ENCODE peak calls at places on chromosomes 11 and 22, in nine cellular contexts. J is MM.1S, K is HL-60, L is upper lobe of right lung, Y is breast epithelium, Z is GM06990, V is RWPE1, N is GM12864, W is PC-9. H is an unnamed sample.

GRCh38 chr22:47134222-47134621 is 371.8 kb downstream of the TBC1D22A start:
- DNase-seq in J (no peak), K (no peak), L (no peak), Y (no peak), Z (no peak), V (no peak), N (no peak), W (no peak), H (no peak)

GRCh38 chr11:73171762-73172161 is 29.6 kb upstream of the FCHSD2 start:
- DNase-seq in J (no peak), K (no peak), L (no peak), Y (no peak), Z (no peak), V (no peak), N (no peak), W (no peak), H (no peak)

GRCh38 chr11:87036756-87037449 is 831 bp upstream of the TMEM135 start:
- DNase-seq in J (no peak), K (no peak), L (no peak), Y (no peak), Z (no peak), V (no peak), N (no peak), W (peak), H (peak)

GRCh38 chr11:114216804-114217195 is 79.4 kb upstream of the NNMT start:
- DNase-seq in J (no peak), K (no peak), L (no peak), Y (no peak), Z (no peak), V (no peak), N (no peak), W (no peak), H (no peak)

GRCh38 chr22:38413085-38414008 is 41.7 kb downstream of the KCNJ4 start:
- DNase-seq in J (no peak), K (no peak), L (peak), Y (no peak), Z (no peak), V (no peak), N (no peak), W (peak), H (no peak)

GRCh38 chr22:46684706-46685105 is 53.3 kb downstream of the CERK start:
- DNase-seq in J (no peak), K (peak), L (no peak), Y (no peak), Z (peak), V (no peak), N (peak), W (no peak), H (peak)

GRCh38 chr22:45423524-45423923 is 10.0 kb downstream of the RIBC2 start:
- DNase-seq in J (no peak), K (no peak), L (peak), Y (no peak), Z (no peak), V (no peak), N (no peak), W (no peak), H (no peak)

GRCh38 chr11:119195680-119196079 is 10.4 kb downstream of the NHERF4 start:
- DNase-seq in J (no peak), K (no peak), L (peak), Y (no peak), Z (no peak), V (peak), N (no peak), W (peak), H (no peak)

GRCh38 chr11:113725883-113726405 is 19.8 kb upstream of the TMPRSS5 start:
- DNase-seq in J (no peak), K (no peak), L (no peak), Y (no peak), Z (no peak), V (no peak), N (no peak), W (no peak), H (no peak)

GRCh38 chr11:117178210-117179034 is at the start of gene SIDT2:
- DNase-seq in J (peak), K (peak), L (peak), Y (peak), Z (peak), V (peak), N (peak), W (peak), H (peak)

GRCh38 chr11:45158210-45158644 is 11.8 kb downstream of the PRDM11 start:
- DNase-seq in J (no peak), K (no peak), L (peak), Y (no peak), Z (no peak), V (no peak), N (no peak), W (no peak), H (no peak)

GRCh38 chr22:45885941-45886395 is 91.0 kb downstream of the WNT7B start:
- DNase-seq in J (no peak), K (no peak), L (peak), Y (no peak), Z (no peak), V (no peak), N (no peak), W (no peak), H (no peak)

GRCh38 chr22:47110817-47111443 is 348.5 kb downstream of the TBC1D22A start:
- DNase-seq in J (no peak), K (no peak), L (peak), Y (no peak), Z (no peak), V (no peak), N (no peak), W (no peak), H (no peak)

GRCh38 chr11:125114518-125114917 is 3.1 kb upstream of the TMEM218 start:
- DNase-seq in J (peak), K (no peak), L (no peak), Y (no peak), Z (no peak), V (no peak), N (no peak), W (no peak), H (no peak)

GRCh38 chr11:68037481-68038225 is 1.2 kb upstream of the TCIRG1 start:
- DNase-seq in J (no peak), K (peak), L (peak), Y (no peak), Z (no peak), V (no peak), N (no peak), W (no peak), H (no peak)

GRCh38 chr22:41380993-41381328 is 781 bp upstream of the TEF start:
- DNase-seq in J (no peak), K (no peak), L (no peak), Y (peak), Z (no peak), V (peak), N (no peak), W (peak), H (no peak)

GRCh38 chr11:33063326-33063775 is 24.0 kb downstream of the TCP11L1 start:
- DNase-seq in J (no peak), K (peak), L (no peak), Y (no peak), Z (peak), V (no peak), N (no peak), W (no peak), H (peak)

GRCh38 chr11:128260398-128260797 is 327.0 kb downstream of the ETS1 start:
- DNase-seq in J (no peak), K (no peak), L (no peak), Y (no peak), Z (no peak), V (no peak), N (no peak), W (no peak), H (no peak)

GRCh38 chr11:120131941-120132644 is 5.8 kb downstream of the TRIM29 start:
- DNase-seq in J (no peak), K (no peak), L (peak), Y (peak), Z (no peak), V (peak), N (no peak), W (no peak), H (no peak)

GRCh38 chr11:92397356-92397755 is 172.7 kb downstream of the FAT3 start:
- DNase-seq in J (no peak), K (no peak), L (no peak), Y (no peak), Z (no peak), V (no peak), N (no peak), W (no peak), H (no peak)

GRCh38 chr11:25816411-25816810 is 515.5 kb upstream of the ANO3 start:
- DNase-seq in J (no peak), K (no peak), L (no peak), Y (no peak), Z (no peak), V (no peak), N (no peak), W (no peak), H (no peak)

GRCh38 chr11:82756765-82757650 is 23.3 kb upstream of the FAM181B start:
- DNase-seq in J (peak), K (no peak), L (no peak), Y (no peak), Z (no peak), V (no peak), N (no peak), W (no peak), H (no peak)

DNA sequence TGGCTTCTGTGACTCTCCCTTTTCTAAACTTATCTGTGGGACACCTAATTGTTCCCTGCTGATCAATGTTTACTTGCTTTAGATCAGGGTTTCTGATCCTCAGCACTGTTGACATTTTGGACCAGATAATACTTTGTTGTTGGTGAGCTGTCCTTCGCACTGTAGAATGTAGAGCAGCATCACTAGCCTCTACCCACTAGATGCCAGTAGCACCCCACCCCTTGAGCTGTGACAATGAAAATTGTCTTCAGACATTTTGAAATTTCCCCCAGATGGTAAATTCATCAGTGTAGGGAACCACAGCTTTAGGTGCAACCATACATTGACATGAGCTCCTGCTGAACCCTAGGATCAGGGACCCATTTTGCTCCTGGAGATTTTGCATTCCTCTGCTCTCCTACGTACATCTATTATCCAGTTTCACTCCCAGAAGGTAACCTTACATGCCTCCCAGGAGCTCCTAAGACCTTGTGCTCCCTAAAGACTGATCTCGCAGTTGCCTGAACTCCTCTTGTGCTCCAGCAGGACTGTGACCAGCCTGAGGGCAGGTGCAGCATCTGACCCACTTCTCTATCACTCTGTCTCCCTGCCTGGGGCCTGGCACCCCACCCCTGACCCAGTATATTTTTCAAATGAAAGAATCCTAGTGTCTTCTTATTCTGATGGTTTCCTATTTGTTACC is 107.8 kb downstream of the FAR1 start:
- DNase-seq in J (peak), K (no peak), L (no peak), Y (no peak), Z (no peak), V (no peak), N (no peak), W (no peak), H (no peak)
- TF ChIP-seq CTCF in J (peak), K (no peak), L (peak), Y (no peak), Z (peak), V (no peak), N (peak), W (peak), H (no peak)

GRCh38 chr22:21643533-21644357 is 1.6 kb downstream of the SDF2L1 start:
- DNase-seq in J (no peak), K (no peak), L (no peak), Y (no peak), Z (no peak), V (no peak), N (no peak), W (no peak), H (no peak)
- TF ChIP-seq CTCF in J (peak), K (peak), L (no peak), Y (no peak), Z (peak), V (no peak), N (peak), W (no peak), H (peak)

GRCh38 chr11:64642418-64642735 is 51.4 kb downstream of the SLC22A12 start:
- DNase-seq in J (no peak), K (no peak), L (no peak), Y (no peak), Z (no peak), V (no peak), N (no peak), W (no peak), H (no peak)

GRCh38 chr11:64642876-64643257 is 51.8 kb downstream of the SLC22A12 start:
- DNase-seq in J (no peak), K (no peak), L (no peak), Y (no peak), Z (no peak), V (no peak), N (no peak), W (no peak), H (no peak)

GRCh38 chr11:64643927-64644326 is 52.9 kb downstream of the SLC22A12 start:
- DNase-seq in J (no peak), K (no peak), L (no peak), Y (no peak), Z (no peak), V (no peak), N (no peak), W (no peak), H (no peak)

GRCh38 chr11:64643258-64643881 is 52.4 kb downstream of the SLC22A12 start:
- DNase-seq in J (no peak), K (no peak), L (no peak), Y (no peak), Z (no peak), V (no peak), N (no peak), W (no peak), H (no peak)

GRCh38 chr11:64644348-64645242 is 53.6 kb downstream of the SLC22A12 start:
- DNase-seq in J (no peak), K (peak), L (no peak), Y (no peak), Z (no peak), V (no peak), N (no peak), W (no peak), H (peak)
- TF ChIP-seq CTCF in J (no peak), K (no peak), L (no peak), Y (no peak), Z (peak), V (no peak), N (peak), W (peak), H (no peak)

GRCh38 chr11:46896719-46897406 is 21.5 kb downstream of the LRP4 start:
- DNase-seq in J (peak), K (peak), L (no peak), Y (no peak), Z (no peak), V (no peak), N (peak), W (no peak), H (peak)
- TF ChIP-seq CTCF in J (peak), K (peak), L (peak), Y (no peak), Z (peak), V (no peak), N (peak), W (peak), H (peak)

GRCh38 chr11:11843233-11843632 is 1.5 kb downstream of the USP47 start:
- DNase-seq in J (no peak), K (no peak), L (no peak), Y (no peak), Z (no peak), V (peak), N (no peak), W (peak), H (peak)

GRCh38 chr11:11843642-11844041 is 1.9 kb downstream of the USP47 start:
- DNase-seq in J (no peak), K (no peak), L (no peak), Y (no peak), Z (no peak), V (no peak), N (no peak), W (no peak), H (no peak)

GRCh38 chr11:11841121-11841604 is 609 bp upstream of the USP47 start:
- DNase-seq in J (no peak), K (peak), L (peak), Y (peak), Z (no peak), V (no peak), N (no peak), W (no peak), H (no peak)

GRCh38 chr11:11842426-11843008 is 745 bp downstream of the USP47 start:
- DNase-seq in J (peak), K (peak), L (no peak), Y (peak), Z (peak), V (peak), N (peak), W (peak), H (peak)

GRCh38 chr11:11841605-11842425 is at the start of gene USP47:
- DNase-seq in J (peak), K (peak), L (peak), Y (peak), Z (peak), V (peak), N (no peak), W (peak), H (peak)
- TF ChIP-seq CTCF in J (peak), K (peak), L (peak), Y (peak), Z (peak), V (peak), N (peak), W (peak), H (peak)

GRCh38 chr11:27124514-27125264 is 84.1 kb downstream of the BBOX1 start:
- DNase-seq in J (no peak), K (no peak), L (no peak), Y (no peak), Z (no peak), V (peak), N (no peak), W (no peak), H (no peak)
- TF ChIP-seq CTCF in J (peak), K (no peak), L (no peak), Y (no peak), Z (peak), V (no peak), N (no peak), W (no peak), H (no peak)

GRCh38 chr11:121741316-121741715 is 288.5 kb upstream of the SORL1-AS1 start:
- DNase-seq in J (no peak), K (no peak), L (no peak), Y (no peak), Z (no peak), V (no peak), N (no peak), W (no peak), H (no peak)
- TF ChIP-seq CTCF in J (no peak), K (no peak), L (no peak), Y (no peak), Z (no peak), V (no peak), N (no peak), W (no peak), H (no peak)

GRCh38 chr11:70738661-70739060 is 340.3 kb downstream of the CTTN start:
- DNase-seq in J (no peak), K (no peak), L (peak), Y (no peak), Z (no peak), V (no peak), N (no peak), W (no peak), H (no peak)

GRCh38 chr11:70740475-70740825 is 342.1 kb downstream of the CTTN start:
- DNase-seq in J (no peak), K (no peak), L (peak), Y (no peak), Z (no peak), V (no peak), N (no peak), W (no peak), H (no peak)

GRCh38 chr11:70741085-70741484 is 342.8 kb downstream of the CTTN start:
- DNase-seq in J (no peak), K (no peak), L (no peak), Y (no peak), Z (no peak), V (no peak), N (no peak), W (no peak), H (no peak)

GRCh38 chr11:70739091-70739490 is 340.8 kb downstream of the CTTN start:
- DNase-seq in J (no peak), K (no peak), L (peak), Y (no peak), Z (no peak), V (no peak), N (no peak), W (no peak), H (no peak)

GRCh38 chr11:70739811-70740474 is 341.6 kb downstream of the CTTN start:
- DNase-seq in J (no peak), K (no peak), L (peak), Y (no peak), Z (no peak), V (no peak), N (no peak), W (no peak), H (no peak)
- TF ChIP-seq CTCF in J (no peak), K (no peak), L (no peak), Y (no peak), Z (no peak), V (no peak), N (no peak), W (no peak), H (no peak)

H was measured in GM10248.